ENCODE peak calls at places on chromosomes 7 and 10, in ten cellular contexts. One of them, this sample, is unnamed. For H3K27me3, the result is how much of the 10 kb centered on the place peaks cover.

GRCh38 chr7:28853834-28854749 is 104.0 kb downstream of the TRIL start:
- DNase-seq in psoas muscle: peak
- DNase-seq in GM12878: peak
- DNase-seq in transverse colon: peak
- DNase-seq in AG04450: no peak
- DNase-seq in brain microvascular endothelial cell: peak
- DNase-seq in CD8-positive, alpha-beta T cell: peak
- DNase-seq in heart right ventricle: peak
- DNase-seq in GM23338: peak
- DNase-seq in astrocyte: no peak
- DNase-seq in this sample: peak

GRCh38 chr10:115727114-115727513 is 545.9 kb downstream of the GFRA1 start:
- DNase-seq in psoas muscle: no peak
- DNase-seq in GM12878: no peak
- DNase-seq in transverse colon: no peak
- DNase-seq in AG04450: no peak
- DNase-seq in brain microvascular endothelial cell: no peak
- DNase-seq in CD8-positive, alpha-beta T cell: no peak
- DNase-seq in heart right ventricle: no peak
- DNase-seq in GM23338: no peak
- DNase-seq in astrocyte: no peak
- DNase-seq in this sample: no peak

GRCh38 chr7:107725138-107725740 is 18.7 kb upstream of the CBLL1 start:
- DNase-seq in psoas muscle: no peak
- DNase-seq in GM12878: peak
- DNase-seq in transverse colon: peak
- DNase-seq in AG04450: peak
- DNase-seq in brain microvascular endothelial cell: peak
- DNase-seq in CD8-positive, alpha-beta T cell: peak
- DNase-seq in heart right ventricle: peak
- DNase-seq in GM23338: peak
- DNase-seq in astrocyte: peak
- DNase-seq in this sample: peak

GRCh38 chr10:78250313-78251040 is 216.8 kb downstream of the RPS24 start:
- DNase-seq in psoas muscle: no peak
- DNase-seq in GM12878: no peak
- DNase-seq in transverse colon: no peak
- DNase-seq in AG04450: no peak
- DNase-seq in brain microvascular endothelial cell: no peak
- DNase-seq in CD8-positive, alpha-beta T cell: no peak
- DNase-seq in heart right ventricle: no peak
- DNase-seq in GM23338: no peak
- DNase-seq in astrocyte: no peak
- DNase-seq in this sample: no peak

GRCh38 chr7:106010331-106010730 is 47.3 kb downstream of the CDHR3 start:
- DNase-seq in psoas muscle: no peak
- DNase-seq in GM12878: no peak
- DNase-seq in transverse colon: no peak
- DNase-seq in AG04450: no peak
- DNase-seq in brain microvascular endothelial cell: no peak
- DNase-seq in CD8-positive, alpha-beta T cell: no peak
- DNase-seq in heart right ventricle: no peak
- DNase-seq in GM23338: no peak
- DNase-seq in astrocyte: peak
- DNase-seq in this sample: no peak

GRCh38 chr10:100518761-100519241 is 860 bp downstream of the SEC31B start:
- DNase-seq in psoas muscle: no peak
- DNase-seq in GM12878: no peak
- DNase-seq in transverse colon: peak
- DNase-seq in AG04450: no peak
- DNase-seq in brain microvascular endothelial cell: peak
- DNase-seq in CD8-positive, alpha-beta T cell: peak
- DNase-seq in heart right ventricle: peak
- DNase-seq in GM23338: peak
- DNase-seq in astrocyte: peak
- DNase-seq in this sample: peak

GRCh38 chr7:6330657-6331056 is 58.2 kb upstream of the CYTH3 start:
- DNase-seq in psoas muscle: peak
- DNase-seq in GM12878: no peak
- DNase-seq in transverse colon: no peak
- DNase-seq in AG04450: no peak
- DNase-seq in brain microvascular endothelial cell: no peak
- DNase-seq in CD8-positive, alpha-beta T cell: no peak
- DNase-seq in heart right ventricle: no peak
- DNase-seq in GM23338: no peak
- DNase-seq in astrocyte: no peak
- DNase-seq in this sample: no peak

GRCh38 chr10:74882831-74883230 is 56.4 kb downstream of the KAT6B start:
- DNase-seq in psoas muscle: no peak
- DNase-seq in GM12878: no peak
- DNase-seq in transverse colon: no peak
- DNase-seq in AG04450: peak
- DNase-seq in brain microvascular endothelial cell: no peak
- DNase-seq in CD8-positive, alpha-beta T cell: no peak
- DNase-seq in heart right ventricle: no peak
- DNase-seq in GM23338: no peak
- DNase-seq in astrocyte: peak
- DNase-seq in this sample: no peak

GRCh38 chr7:93044147-93044810 is 73.5 kb downstream of the SAMD9 start:
- DNase-seq in psoas muscle: no peak
- DNase-seq in GM12878: no peak
- DNase-seq in transverse colon: no peak
- DNase-seq in AG04450: no peak
- DNase-seq in brain microvascular endothelial cell: peak
- DNase-seq in CD8-positive, alpha-beta T cell: no peak
- DNase-seq in heart right ventricle: no peak
- DNase-seq in GM23338: peak
- DNase-seq in astrocyte: peak
- DNase-seq in this sample: no peak

GRCh38 chr10:114940735-114941134 is 2.7 kb downstream of the TRUB1 start:
- DNase-seq in psoas muscle: no peak
- DNase-seq in GM12878: no peak
- DNase-seq in transverse colon: no peak
- DNase-seq in AG04450: no peak
- DNase-seq in brain microvascular endothelial cell: no peak
- DNase-seq in CD8-positive, alpha-beta T cell: no peak
- DNase-seq in heart right ventricle: no peak
- DNase-seq in GM23338: no peak
- DNase-seq in astrocyte: peak
- DNase-seq in this sample: no peak

GRCh38 chr7:11689096-11689495 is 142.9 kb downstream of the THSD7A start:
- DNase-seq in psoas muscle: no peak
- DNase-seq in GM12878: no peak
- DNase-seq in transverse colon: no peak
- DNase-seq in AG04450: no peak
- DNase-seq in brain microvascular endothelial cell: no peak
- DNase-seq in CD8-positive, alpha-beta T cell: no peak
- DNase-seq in heart right ventricle: no peak
- DNase-seq in GM23338: no peak
- DNase-seq in astrocyte: no peak
- DNase-seq in this sample: no peak

GRCh38 chr10:104735469-104735868 is 94.4 kb downstream of the SORCS3 start:
- DNase-seq in psoas muscle: no peak
- DNase-seq in GM12878: no peak
- DNase-seq in transverse colon: no peak
- DNase-seq in AG04450: no peak
- DNase-seq in brain microvascular endothelial cell: no peak
- DNase-seq in CD8-positive, alpha-beta T cell: no peak
- DNase-seq in heart right ventricle: no peak
- DNase-seq in GM23338: peak
- DNase-seq in astrocyte: no peak
- DNase-seq in this sample: no peak

DNA sequence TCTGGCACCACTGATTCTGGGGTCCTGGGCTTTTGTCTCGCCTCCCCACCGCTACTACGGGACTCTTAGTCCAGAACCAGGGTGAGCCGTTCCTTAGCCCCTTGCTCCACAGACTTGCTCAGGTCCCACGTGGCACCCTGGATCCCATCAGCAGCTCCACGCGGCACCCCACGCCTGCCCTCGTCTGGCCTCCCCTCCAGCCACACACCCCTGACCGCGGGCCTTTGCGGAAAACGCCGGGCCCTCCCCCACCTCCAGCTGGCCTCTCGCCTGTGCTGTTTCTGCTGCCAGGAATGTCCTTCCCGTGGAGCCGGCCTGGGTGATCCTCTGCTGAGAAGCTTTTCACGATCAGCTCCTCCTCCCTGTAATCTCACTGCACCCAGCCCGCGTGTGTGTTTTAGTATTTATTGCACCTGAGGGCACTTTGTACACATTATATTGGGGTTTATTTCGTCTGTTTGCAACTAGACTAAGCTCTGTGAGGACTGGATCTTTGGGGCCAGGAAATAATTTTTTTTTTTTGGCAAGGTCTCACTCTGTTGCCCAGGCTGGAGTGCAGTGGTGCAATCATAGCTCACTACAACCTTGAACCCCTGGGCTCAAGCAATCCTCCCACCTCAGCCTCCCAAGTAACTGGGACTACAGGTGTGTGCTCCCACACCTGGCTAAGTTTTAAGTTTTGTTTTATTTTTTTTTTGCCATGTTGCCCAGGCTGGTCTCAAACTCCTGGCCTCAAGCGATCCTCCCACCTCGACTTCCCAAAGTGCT is 10.5 kb upstream of the TTYH3 start:
- DNase-seq in psoas muscle: peak
- DNase-seq in GM12878: no peak
- DNase-seq in transverse colon: peak
- DNase-seq in AG04450: no peak
- DNase-seq in brain microvascular endothelial cell: peak
- DNase-seq in CD8-positive, alpha-beta T cell: no peak
- DNase-seq in heart right ventricle: peak
- DNase-seq in GM23338: peak
- DNase-seq in astrocyte: peak
- DNase-seq in this sample: no peak
- H3K27ac ChIP-seq in psoas muscle: no peak
- H3K27ac ChIP-seq in GM12878: no peak
- H3K27ac ChIP-seq in transverse colon: no peak
- H3K27ac ChIP-seq in AG04450: peak
- H3K27ac ChIP-seq in brain microvascular endothelial cell: no peak
- H3K27ac ChIP-seq in CD8-positive, alpha-beta T cell: no peak
- H3K27ac ChIP-seq in heart right ventricle: peak
- H3K27ac ChIP-seq in GM23338: peak
- H3K27ac ChIP-seq in astrocyte: no peak
- H3K27ac ChIP-seq in this sample: no peak

GRCh38 chr7:132158166-132158565 is 418.1 kb downstream of the PLXNA4 start:
- DNase-seq in psoas muscle: no peak
- DNase-seq in GM12878: no peak
- DNase-seq in transverse colon: no peak
- DNase-seq in AG04450: no peak
- DNase-seq in brain microvascular endothelial cell: no peak
- DNase-seq in CD8-positive, alpha-beta T cell: no peak
- DNase-seq in heart right ventricle: no peak
- DNase-seq in GM23338: no peak
- DNase-seq in astrocyte: no peak
- DNase-seq in this sample: no peak
- H3K27me3 ChIP-seq in psoas muscle: under half
- H3K27me3 ChIP-seq in GM12878: under half
- H3K27me3 ChIP-seq in transverse colon: under half
- H3K27me3 ChIP-seq in AG04450: under half
- H3K27me3 ChIP-seq in brain microvascular endothelial cell: under half
- H3K27me3 ChIP-seq in CD8-positive, alpha-beta T cell: under half
- H3K27me3 ChIP-seq in heart right ventricle: under half
- H3K27me3 ChIP-seq in GM23338: under half
- H3K27me3 ChIP-seq in astrocyte: under half
- H3K27me3 ChIP-seq in this sample: under half

GRCh38 chr7:27148776-27149641 is 1.4 kb upstream of the HOXA6 start:
- DNase-seq in psoas muscle: peak
- DNase-seq in GM12878: no peak
- DNase-seq in transverse colon: peak
- DNase-seq in AG04450: no peak
- DNase-seq in brain microvascular endothelial cell: no peak
- DNase-seq in CD8-positive, alpha-beta T cell: peak
- DNase-seq in heart right ventricle: no peak
- DNase-seq in GM23338: peak
- DNase-seq in astrocyte: no peak
- DNase-seq in this sample: no peak
- H3K27ac ChIP-seq in psoas muscle: peak
- H3K27ac ChIP-seq in GM12878: no peak
- H3K27ac ChIP-seq in transverse colon: peak
- H3K27ac ChIP-seq in AG04450: peak
- H3K27ac ChIP-seq in brain microvascular endothelial cell: no peak
- H3K27ac ChIP-seq in CD8-positive, alpha-beta T cell: no peak
- H3K27ac ChIP-seq in heart right ventricle: no peak
- H3K27ac ChIP-seq in GM23338: no peak
- H3K27ac ChIP-seq in astrocyte: no peak
- H3K27ac ChIP-seq in this sample: no peak

GRCh38 chr7:43076606-43077005 is 35.8 kb upstream of the HECW1 start:
- DNase-seq in psoas muscle: no peak
- DNase-seq in GM12878: no peak
- DNase-seq in transverse colon: no peak
- DNase-seq in AG04450: no peak
- DNase-seq in brain microvascular endothelial cell: no peak
- DNase-seq in CD8-positive, alpha-beta T cell: no peak
- DNase-seq in heart right ventricle: no peak
- DNase-seq in GM23338: no peak
- DNase-seq in astrocyte: no peak
- DNase-seq in this sample: no peak

GRCh38 chr7:43078794-43079193 is 33.7 kb upstream of the HECW1 start:
- DNase-seq in psoas muscle: no peak
- DNase-seq in GM12878: no peak
- DNase-seq in transverse colon: no peak
- DNase-seq in AG04450: no peak
- DNase-seq in brain microvascular endothelial cell: no peak
- DNase-seq in CD8-positive, alpha-beta T cell: no peak
- DNase-seq in heart right ventricle: no peak
- DNase-seq in GM23338: peak
- DNase-seq in astrocyte: no peak
- DNase-seq in this sample: no peak

GRCh38 chr7:43077732-43078391 is 34.6 kb upstream of the HECW1 start:
- DNase-seq in psoas muscle: no peak
- DNase-seq in GM12878: no peak
- DNase-seq in transverse colon: no peak
- DNase-seq in AG04450: no peak
- DNase-seq in brain microvascular endothelial cell: peak
- DNase-seq in CD8-positive, alpha-beta T cell: no peak
- DNase-seq in heart right ventricle: no peak
- DNase-seq in GM23338: peak
- DNase-seq in astrocyte: peak
- DNase-seq in this sample: no peak

GRCh38 chr7:43077285-43077684 is 35.2 kb upstream of the HECW1 start:
- DNase-seq in psoas muscle: no peak
- DNase-seq in GM12878: no peak
- DNase-seq in transverse colon: no peak
- DNase-seq in AG04450: no peak
- DNase-seq in brain microvascular endothelial cell: no peak
- DNase-seq in CD8-positive, alpha-beta T cell: no peak
- DNase-seq in heart right ventricle: no peak
- DNase-seq in GM23338: peak
- DNase-seq in astrocyte: no peak
- DNase-seq in this sample: no peak

DNA sequence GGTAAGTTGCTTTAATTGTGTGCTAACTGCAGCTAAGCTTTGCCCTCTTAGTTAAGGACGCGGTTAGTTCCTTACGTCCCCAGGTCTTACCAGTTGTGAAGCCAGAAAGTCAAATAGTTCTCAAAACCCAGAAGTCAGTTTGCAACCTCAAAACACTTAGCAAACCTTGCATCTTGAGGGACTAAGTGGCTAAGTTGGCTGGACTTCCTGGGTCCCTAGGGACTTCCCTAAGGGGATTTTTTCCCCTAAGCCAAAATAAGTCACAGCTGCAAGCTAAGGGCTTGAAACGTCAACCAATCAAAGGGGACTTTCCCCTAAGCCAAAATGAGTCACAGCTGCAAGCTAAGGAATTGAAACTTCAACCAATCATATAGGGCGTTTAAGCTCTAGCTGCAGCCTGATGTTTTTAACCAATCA is 36.2 kb upstream of the HECW1 start:
- DNase-seq in psoas muscle: no peak
- DNase-seq in GM12878: peak
- DNase-seq in transverse colon: no peak
- DNase-seq in AG04450: no peak
- DNase-seq in brain microvascular endothelial cell: peak
- DNase-seq in CD8-positive, alpha-beta T cell: no peak
- DNase-seq in heart right ventricle: no peak
- DNase-seq in GM23338: peak
- DNase-seq in astrocyte: no peak
- DNase-seq in this sample: no peak
- H3K27me3 ChIP-seq in psoas muscle: under half
- H3K27me3 ChIP-seq in GM12878: under half
- H3K27me3 ChIP-seq in transverse colon: under half
- H3K27me3 ChIP-seq in AG04450: under half
- H3K27me3 ChIP-seq in brain microvascular endothelial cell: under half
- H3K27me3 ChIP-seq in CD8-positive, alpha-beta T cell: under half
- H3K27me3 ChIP-seq in heart right ventricle: under half
- H3K27me3 ChIP-seq in GM23338: under half
- H3K27me3 ChIP-seq in astrocyte: under half
- H3K27me3 ChIP-seq in this sample: under half